ENCODE peak calls at places on chromosomes 1 and 21, in seven cellular contexts. One of them, this sample, is unnamed. For H3K4me1 and H3K36me3, the result is how much of the 10 kb centered on the place peaks cover.

GRCh38 chr1:186060226-186060625 is 314.8 kb downstream of the TPR start:
- DNase-seq in fibroblast of lung: no peak
- DNase-seq in CD8-positive, alpha-beta T cell: no peak
- DNase-seq in cardiac muscle cell: no peak
- DNase-seq in HAP-1: no peak
- DNase-seq in body of pancreas: no peak
- DNase-seq in heart right ventricle: no peak
- DNase-seq in this sample: no peak

GRCh38 chr1:235781807-235782206 is 84.9 kb downstream of the LYST start:
- DNase-seq in heart right ventricle: no peak
- DNase-seq in body of pancreas: no peak
- DNase-seq in cardiac muscle cell: peak
- DNase-seq in HAP-1: no peak
- DNase-seq in fibroblast of lung: peak
- DNase-seq in CD8-positive, alpha-beta T cell: no peak
- DNase-seq in this sample: no peak

GRCh38 chr1:72284084-72284397 is 1.7 kb upstream of the NEGR1 start:
- DNase-seq in CD8-positive, alpha-beta T cell: no peak
- DNase-seq in fibroblast of lung: no peak
- DNase-seq in HAP-1: peak
- DNase-seq in cardiac muscle cell: no peak
- DNase-seq in heart right ventricle: no peak
- DNase-seq in body of pancreas: no peak
- DNase-seq in this sample: no peak

GRCh38 chr1:243715285-243715684 is 134.8 kb downstream of the AKT3 start:
- DNase-seq in fibroblast of lung: no peak
- DNase-seq in HAP-1: no peak
- DNase-seq in heart right ventricle: no peak
- DNase-seq in cardiac muscle cell: peak
- DNase-seq in body of pancreas: no peak
- DNase-seq in CD8-positive, alpha-beta T cell: no peak
- DNase-seq in this sample: no peak

GRCh38 chr1:150168960-150169565 is 19.3 kb downstream of the PLEKHO1 start:
- DNase-seq in body of pancreas: peak
- DNase-seq in cardiac muscle cell: peak
- DNase-seq in HAP-1: peak
- DNase-seq in heart right ventricle: peak
- DNase-seq in CD8-positive, alpha-beta T cell: peak
- DNase-seq in fibroblast of lung: peak
- DNase-seq in this sample: peak

GRCh38 chr1:220300442-220301121 is 28.3 kb upstream of the RAB3GAP2 start:
- DNase-seq in body of pancreas: peak
- DNase-seq in cardiac muscle cell: peak
- DNase-seq in heart right ventricle: peak
- DNase-seq in HAP-1: peak
- DNase-seq in fibroblast of lung: peak
- DNase-seq in CD8-positive, alpha-beta T cell: no peak
- DNase-seq in this sample: peak

GRCh38 chr1:30268923-30269666 is 454.3 kb downstream of the MATN1 start:
- DNase-seq in heart right ventricle: no peak
- DNase-seq in body of pancreas: no peak
- DNase-seq in CD8-positive, alpha-beta T cell: no peak
- DNase-seq in HAP-1: no peak
- DNase-seq in fibroblast of lung: no peak
- DNase-seq in cardiac muscle cell: no peak
- DNase-seq in this sample: no peak

GRCh38 chr1:12386130-12386529 is 156.3 kb downstream of the VPS13D start:
- DNase-seq in CD8-positive, alpha-beta T cell: no peak
- DNase-seq in body of pancreas: peak
- DNase-seq in fibroblast of lung: peak
- DNase-seq in heart right ventricle: no peak
- DNase-seq in HAP-1: no peak
- DNase-seq in cardiac muscle cell: no peak
- DNase-seq in this sample: no peak

GRCh38 chr1:234467821-234468220 is 11.2 kb downstream of the TARBP1 start:
- DNase-seq in body of pancreas: no peak
- DNase-seq in HAP-1: no peak
- DNase-seq in CD8-positive, alpha-beta T cell: no peak
- DNase-seq in fibroblast of lung: no peak
- DNase-seq in heart right ventricle: no peak
- DNase-seq in cardiac muscle cell: no peak
- DNase-seq in this sample: no peak

GRCh38 chr1:23743287-23744052 is at the start of gene ELOA:
- DNase-seq in fibroblast of lung: peak
- DNase-seq in cardiac muscle cell: peak
- DNase-seq in HAP-1: peak
- DNase-seq in CD8-positive, alpha-beta T cell: peak
- DNase-seq in heart right ventricle: peak
- DNase-seq in body of pancreas: peak
- DNase-seq in this sample: peak

GRCh38 chr1:90193116-90193515 is 198.2 kb downstream of the ZNF326 start:
- DNase-seq in heart right ventricle: no peak
- DNase-seq in fibroblast of lung: no peak
- DNase-seq in CD8-positive, alpha-beta T cell: no peak
- DNase-seq in cardiac muscle cell: no peak
- DNase-seq in HAP-1: no peak
- DNase-seq in body of pancreas: no peak
- DNase-seq in this sample: no peak

GRCh38 chr1:29590583-29591555 is 354.5 kb downstream of the PTPRU start:
- DNase-seq in body of pancreas: no peak
- DNase-seq in CD8-positive, alpha-beta T cell: no peak
- DNase-seq in HAP-1: no peak
- DNase-seq in heart right ventricle: no peak
- DNase-seq in cardiac muscle cell: no peak
- DNase-seq in fibroblast of lung: peak
- DNase-seq in this sample: no peak

GRCh38 chr1:167676916-167677848 is 44.6 kb upstream of the MPZL1 start:
- DNase-seq in CD8-positive, alpha-beta T cell: no peak
- DNase-seq in fibroblast of lung: no peak
- DNase-seq in heart right ventricle: no peak
- DNase-seq in cardiac muscle cell: no peak
- DNase-seq in HAP-1: no peak
- DNase-seq in body of pancreas: no peak
- DNase-seq in this sample: no peak

GRCh38 chr1:164958995-164959788 is 397.3 kb downstream of the LMX1A start:
- DNase-seq in cardiac muscle cell: no peak
- DNase-seq in body of pancreas: no peak
- DNase-seq in fibroblast of lung: no peak
- DNase-seq in HAP-1: no peak
- DNase-seq in heart right ventricle: no peak
- DNase-seq in CD8-positive, alpha-beta T cell: no peak
- DNase-seq in this sample: no peak

GRCh38 chr1:200802865-200803512 is 64.3 kb downstream of the CAMSAP2 start:
- DNase-seq in body of pancreas: peak
- DNase-seq in heart right ventricle: peak
- DNase-seq in CD8-positive, alpha-beta T cell: peak
- DNase-seq in cardiac muscle cell: peak
- DNase-seq in fibroblast of lung: peak
- DNase-seq in HAP-1: peak
- DNase-seq in this sample: peak

GRCh38 chr1:18926315-18927081 is 24.1 kb upstream of the ALDH4A1 start:
- DNase-seq in fibroblast of lung: peak
- DNase-seq in heart right ventricle: no peak
- DNase-seq in CD8-positive, alpha-beta T cell: peak
- DNase-seq in cardiac muscle cell: peak
- DNase-seq in body of pancreas: peak
- DNase-seq in HAP-1: no peak
- DNase-seq in this sample: peak

GRCh38 chr1:152741656-152742055 is 16.2 kb upstream of the KPRP start:
- DNase-seq in cardiac muscle cell: no peak
- DNase-seq in body of pancreas: no peak
- DNase-seq in fibroblast of lung: no peak
- DNase-seq in HAP-1: no peak
- DNase-seq in CD8-positive, alpha-beta T cell: no peak
- DNase-seq in heart right ventricle: no peak
- DNase-seq in this sample: no peak

GRCh38 chr1:53992085-53992874 is 25.7 kb downstream of the LDLRAD1 start:
- DNase-seq in HAP-1: no peak
- DNase-seq in CD8-positive, alpha-beta T cell: no peak
- DNase-seq in heart right ventricle: no peak
- DNase-seq in fibroblast of lung: no peak
- DNase-seq in body of pancreas: no peak
- DNase-seq in cardiac muscle cell: no peak
- DNase-seq in this sample: no peak

GRCh38 chr21:38244885-38245869 is 11.6 kb upstream of the KCNJ15 start:
- DNase-seq in CD8-positive, alpha-beta T cell: peak
- DNase-seq in body of pancreas: peak
- DNase-seq in fibroblast of lung: peak
- DNase-seq in heart right ventricle: no peak
- DNase-seq in cardiac muscle cell: peak
- DNase-seq in HAP-1: no peak
- DNase-seq in this sample: no peak

DNA sequence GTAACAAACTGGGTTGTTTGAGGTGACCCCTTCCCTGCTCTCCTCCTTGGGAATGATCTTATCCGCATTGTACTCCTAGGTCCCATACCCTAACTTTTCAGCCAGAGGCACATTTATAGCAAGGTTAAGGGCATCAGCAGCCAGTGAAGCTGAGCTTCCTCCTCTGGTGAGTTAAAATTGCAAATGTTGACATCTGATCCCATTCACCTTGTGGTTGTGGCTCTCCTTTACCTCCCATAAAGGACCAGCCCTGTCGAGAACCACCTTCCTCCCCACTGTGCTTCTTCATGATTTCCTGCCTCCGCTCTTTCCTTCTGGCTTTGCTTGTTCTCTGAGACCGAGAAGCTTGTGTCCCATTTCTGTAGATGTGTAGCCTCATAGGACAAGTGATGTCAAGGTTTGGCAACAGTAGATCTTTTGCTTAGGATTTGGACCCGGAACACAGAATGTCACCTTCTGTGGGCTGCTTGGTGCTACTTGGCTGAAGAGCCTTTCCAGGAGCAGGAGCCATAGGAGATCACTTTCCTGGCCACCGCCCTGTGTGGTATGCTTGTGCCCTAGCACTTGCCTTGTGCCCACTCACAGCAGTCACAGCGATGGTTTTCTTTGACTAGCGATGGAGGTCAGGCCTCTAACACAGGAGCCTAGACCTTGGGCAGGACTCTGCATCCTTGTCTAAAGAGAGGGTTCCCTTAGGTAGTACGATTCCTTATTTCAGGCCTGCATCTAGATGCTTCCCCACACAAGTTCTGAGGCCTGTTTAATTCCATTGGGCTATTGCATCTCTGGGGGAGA is 18.8 kb downstream of the SZRD1 start:
- DNase-seq in fibroblast of lung: no peak
- DNase-seq in CD8-positive, alpha-beta T cell: no peak
- DNase-seq in body of pancreas: no peak
- DNase-seq in cardiac muscle cell: no peak
- DNase-seq in heart right ventricle: no peak
- DNase-seq in HAP-1: no peak
- DNase-seq in this sample: no peak
- H3K4me1 ChIP-seq in fibroblast of lung: under half
- H3K4me1 ChIP-seq in CD8-positive, alpha-beta T cell: half or more
- H3K4me1 ChIP-seq in body of pancreas: under half
- H3K4me1 ChIP-seq in cardiac muscle cell: under half
- H3K4me1 ChIP-seq in heart right ventricle: half or more
- H3K4me1 ChIP-seq in HAP-1: under half
- H3K4me1 ChIP-seq in this sample: under half

DNA sequence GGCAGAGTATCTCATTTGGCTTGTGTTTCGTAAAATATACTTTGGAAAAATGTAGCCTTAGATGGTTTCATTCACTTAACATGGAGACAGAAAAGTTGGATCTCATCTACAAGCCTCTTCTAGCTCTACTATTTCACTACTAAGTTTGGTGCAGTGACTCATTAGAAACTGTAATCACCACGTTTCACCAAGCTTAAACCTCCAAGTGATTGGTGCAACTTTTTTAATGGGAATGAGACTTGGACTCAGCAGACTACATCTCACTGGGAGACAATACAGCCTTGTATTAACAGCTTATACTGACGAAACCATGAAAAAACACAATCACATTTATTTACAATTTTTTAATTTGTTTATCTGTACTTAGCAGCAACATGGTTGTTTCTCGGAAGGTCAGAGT is 29.9 kb upstream of the NRIP1 start:
- DNase-seq in CD8-positive, alpha-beta T cell: no peak
- DNase-seq in cardiac muscle cell: peak
- DNase-seq in fibroblast of lung: no peak
- DNase-seq in heart right ventricle: no peak
- DNase-seq in body of pancreas: no peak
- DNase-seq in HAP-1: no peak
- DNase-seq in this sample: no peak
- H3K4me3 ChIP-seq in CD8-positive, alpha-beta T cell: no peak
- H3K4me3 ChIP-seq in cardiac muscle cell: no peak
- H3K4me3 ChIP-seq in fibroblast of lung: no peak
- H3K4me3 ChIP-seq in heart right ventricle: no peak
- H3K4me3 ChIP-seq in body of pancreas: no peak
- H3K4me3 ChIP-seq in HAP-1: no peak
- H3K4me3 ChIP-seq in this sample: no peak

GRCh38 chr1:100065183-100065968 is 67.4 kb downstream of the SASS6 start:
- DNase-seq in CD8-positive, alpha-beta T cell: no peak
- DNase-seq in cardiac muscle cell: peak
- DNase-seq in fibroblast of lung: no peak
- DNase-seq in heart right ventricle: no peak
- DNase-seq in HAP-1: no peak
- DNase-seq in body of pancreas: no peak
- DNase-seq in this sample: no peak

GRCh38 chr1:100070201-100070939 is 62.4 kb downstream of the SASS6 start:
- DNase-seq in cardiac muscle cell: no peak
- DNase-seq in CD8-positive, alpha-beta T cell: no peak
- DNase-seq in HAP-1: no peak
- DNase-seq in heart right ventricle: no peak
- DNase-seq in body of pancreas: no peak
- DNase-seq in fibroblast of lung: no peak
- DNase-seq in this sample: no peak

GRCh38 chr1:100065969-100066227 is 66.8 kb downstream of the SASS6 start:
- DNase-seq in fibroblast of lung: no peak
- DNase-seq in HAP-1: no peak
- DNase-seq in body of pancreas: no peak
- DNase-seq in CD8-positive, alpha-beta T cell: no peak
- DNase-seq in heart right ventricle: no peak
- DNase-seq in cardiac muscle cell: no peak
- DNase-seq in this sample: no peak
- H3K36me3 ChIP-seq in fibroblast of lung: under half
- H3K36me3 ChIP-seq in HAP-1: half or more
- H3K36me3 ChIP-seq in body of pancreas: under half
- H3K36me3 ChIP-seq in CD8-positive, alpha-beta T cell: under half
- H3K36me3 ChIP-seq in heart right ventricle: under half
- H3K36me3 ChIP-seq in cardiac muscle cell: half or more
- H3K36me3 ChIP-seq in this sample: under half

GRCh38 chr21:45163413-45164123 is 89.2 kb downstream of the ADARB1 start:
- DNase-seq in fibroblast of lung: no peak
- DNase-seq in heart right ventricle: no peak
- DNase-seq in body of pancreas: no peak
- DNase-seq in HAP-1: no peak
- DNase-seq in CD8-positive, alpha-beta T cell: no peak
- DNase-seq in cardiac muscle cell: no peak
- DNase-seq in this sample: no peak

GRCh38 chr21:45162809-45163208 is 88.4 kb downstream of the ADARB1 start:
- DNase-seq in heart right ventricle: no peak
- DNase-seq in HAP-1: no peak
- DNase-seq in fibroblast of lung: no peak
- DNase-seq in CD8-positive, alpha-beta T cell: no peak
- DNase-seq in body of pancreas: no peak
- DNase-seq in cardiac muscle cell: no peak
- DNase-seq in this sample: no peak

GRCh38 chr21:45164838-45165237 is 90.5 kb downstream of the ADARB1 start:
- DNase-seq in body of pancreas: no peak
- DNase-seq in CD8-positive, alpha-beta T cell: no peak
- DNase-seq in heart right ventricle: no peak
- DNase-seq in cardiac muscle cell: no peak
- DNase-seq in HAP-1: no peak
- DNase-seq in fibroblast of lung: no peak
- DNase-seq in this sample: no peak

GRCh38 chr21:45162115-45162514 is 87.7 kb downstream of the ADARB1 start:
- DNase-seq in HAP-1: no peak
- DNase-seq in body of pancreas: no peak
- DNase-seq in CD8-positive, alpha-beta T cell: no peak
- DNase-seq in fibroblast of lung: no peak
- DNase-seq in cardiac muscle cell: no peak
- DNase-seq in heart right ventricle: no peak
- DNase-seq in this sample: no peak

GRCh38 chr21:45164124-45164511 is 89.7 kb downstream of the ADARB1 start:
- DNase-seq in heart right ventricle: no peak
- DNase-seq in CD8-positive, alpha-beta T cell: no peak
- DNase-seq in body of pancreas: no peak
- DNase-seq in fibroblast of lung: peak
- DNase-seq in HAP-1: no peak
- DNase-seq in cardiac muscle cell: no peak
- DNase-seq in this sample: no peak
- H3K4me1 ChIP-seq in heart right ventricle: under half
- H3K4me1 ChIP-seq in CD8-positive, alpha-beta T cell: under half
- H3K4me1 ChIP-seq in body of pancreas: under half
- H3K4me1 ChIP-seq in fibroblast of lung: under half
- H3K4me1 ChIP-seq in HAP-1: under half
- H3K4me1 ChIP-seq in cardiac muscle cell: under half
- H3K4me1 ChIP-seq in this sample: under half

This sample was measured in aorta.